ENCODE peak calls at places on chromosome 1, in seven cellular contexts. P is colonic mucosa, J is spleen, K is cardiac muscle cell, Z is uterus, E is tibial nerve, S is endothelial cell of umbilical vein. V is an unnamed sample. For H3K27me3, the result is how much of the 10 kb centered on the place peaks cover.

GRCh38 chr1:5815716-5816115 is 176.5 kb downstream of the NPHP4 start:
- DNase-seq in P (no peak), J (no peak), K (no peak), Z (no peak), E (no peak), S (no peak), V (no peak)

GRCh38 chr1:235327559-235328270 is at the start of gene ARID4B:
- DNase-seq in P (no peak), J (peak), K (no peak), Z (peak), E (no peak), S (no peak), V (no peak)

GRCh38 chr1:230913496-230913895 is 45.2 kb upstream of the C1orf198 start:
- DNase-seq in P (no peak), J (no peak), K (no peak), Z (no peak), E (no peak), S (no peak), V (no peak)

GRCh38 chr1:10866314-10867091 is 70.1 kb upstream of the CASZ1 start:
- DNase-seq in P (peak), J (no peak), K (no peak), Z (peak), E (no peak), S (no peak), V (no peak)

GRCh38 chr1:32470431-32470830 is 5.6 kb downstream of the ZBTB8B start:
- DNase-seq in P (no peak), J (no peak), K (no peak), Z (no peak), E (no peak), S (no peak), V (no peak)

GRCh38 chr1:240000634-240001033 is 91.0 kb upstream of the FMN2 start:
- DNase-seq in P (no peak), J (no peak), K (no peak), Z (no peak), E (no peak), S (no peak), V (no peak)

GRCh38 chr1:12542596-12543592 is 75.1 kb downstream of the DHRS3 start:
- DNase-seq in P (no peak), J (peak), K (no peak), Z (peak), E (no peak), S (no peak), V (no peak)

GRCh38 chr1:187433598-187433997 is 604.8 kb downstream of the PLA2G4A start:
- DNase-seq in P (no peak), J (no peak), K (no peak), Z (no peak), E (no peak), S (no peak), V (no peak)

GRCh38 chr1:13981142-13981541 is 281.2 kb downstream of the PRDM2 start:
- DNase-seq in P (no peak), J (no peak), K (no peak), Z (no peak), E (no peak), S (no peak), V (no peak)

GRCh38 chr1:64505944-64506658 is 36.2 kb downstream of the CACHD1 start:
- DNase-seq in P (peak), J (no peak), K (no peak), Z (peak), E (no peak), S (no peak), V (no peak)

GRCh38 chr1:193313354-193314140 is 127.1 kb upstream of the B3GALT2 start:
- DNase-seq in P (peak), J (no peak), K (no peak), Z (no peak), E (no peak), S (peak), V (no peak)

GRCh38 chr1:109760581-109761226 is 3.0 kb downstream of the EPS8L3 start:
- DNase-seq in P (peak), J (peak), K (no peak), Z (peak), E (no peak), S (no peak), V (no peak)

GRCh38 chr1:227766015-227766634 is 30.9 kb downstream of the SNAP47 start:
- DNase-seq in P (peak), J (peak), K (no peak), Z (no peak), E (no peak), S (no peak), V (no peak)

GRCh38 chr1:53521900-53522552 is 62.8 kb downstream of the DMRTB1 start:
- DNase-seq in P (no peak), J (no peak), K (no peak), Z (no peak), E (no peak), S (no peak), V (no peak)

GRCh38 chr1:30783244-30783915 is 25.8 kb upstream of the LAPTM5 start:
- DNase-seq in P (no peak), J (peak), K (no peak), Z (no peak), E (peak), S (no peak), V (peak)

GRCh38 chr1:186082235-186082937 is 292.7 kb downstream of the TPR start:
- DNase-seq in P (peak), J (peak), K (peak), Z (peak), E (peak), S (peak), V (peak)

GRCh38 chr1:46281021-46281420 is 22.4 kb downstream of the LRRC41 start:
- DNase-seq in P (no peak), J (no peak), K (no peak), Z (no peak), E (no peak), S (no peak), V (no peak)

GRCh38 chr1:89941110-89941770 is 53.7 kb upstream of the ZNF326 start:
- DNase-seq in P (no peak), J (no peak), K (no peak), Z (no peak), E (no peak), S (no peak), V (no peak)

GRCh38 chr1:185789846-185790735 is 55.9 kb downstream of the HMCN1 start:
- DNase-seq in P (no peak), J (no peak), K (no peak), Z (no peak), E (no peak), S (peak), V (no peak)

GRCh38 chr1:7230121-7230895 is 445.1 kb downstream of the CAMTA1 start:
- DNase-seq in P (no peak), J (peak), K (no peak), Z (no peak), E (no peak), S (no peak), V (no peak)

GRCh38 chr1:203422656-203423055 is 53.0 kb upstream of the PRELP start:
- DNase-seq in P (no peak), J (no peak), K (no peak), Z (no peak), E (no peak), S (no peak), V (no peak)

GRCh38 chr1:182430263-182431068 is 19.5 kb upstream of the RGSL1 start:
- DNase-seq in P (no peak), J (no peak), K (no peak), Z (no peak), E (no peak), S (no peak), V (no peak)

GRCh38 chr1:77829851-77830250 is 50.4 kb downstream of the MIGA1 start:
- DNase-seq in P (no peak), J (no peak), K (no peak), Z (no peak), E (no peak), S (peak), V (no peak)

GRCh38 chr1:66285618-66286270 is 248.2 kb upstream of the SGIP1 start:
- DNase-seq in P (no peak), J (no peak), K (no peak), Z (no peak), E (no peak), S (peak), V (no peak)

GRCh38 chr1:42177551-42177981 is 13.0 kb upstream of the GUCA2A start:
- DNase-seq in P (peak), J (no peak), K (no peak), Z (peak), E (no peak), S (peak), V (no peak)

GRCh38 chr1:203508463-203508862 is 14.5 kb downstream of the OPTC start:
- DNase-seq in P (no peak), J (no peak), K (peak), Z (no peak), E (no peak), S (no peak), V (peak)

GRCh38 chr1:119779869-119780356 is 11.2 kb upstream of the HMGCS2 start:
- DNase-seq in P (peak), J (no peak), K (no peak), Z (peak), E (peak), S (no peak), V (no peak)

GRCh38 chr1:63774617-63775417 is 1.0 kb downstream of the ROR1 start:
- DNase-seq in P (peak), J (peak), K (peak), Z (peak), E (peak), S (peak), V (peak)

GRCh38 chr1:119968068-119968492 is 71.8 kb upstream of the ADAM30 start:
- DNase-seq in P (peak), J (peak), K (peak), Z (no peak), E (peak), S (peak), V (peak)

GRCh38 chr1:22861764-22862440 is 110.8 kb downstream of the LACTBL1 start:
- DNase-seq in P (peak), J (no peak), K (peak), Z (peak), E (peak), S (peak), V (no peak)

GRCh38 chr1:27605796-27606707 is 2.1 kb upstream of the AHDC1 start:
- DNase-seq in P (peak), J (no peak), K (peak), Z (peak), E (peak), S (peak), V (no peak)

GRCh38 chr1:91569411-91570104 is 68.9 kb downstream of the CDC7 start:
- DNase-seq in P (peak), J (no peak), K (peak), Z (peak), E (peak), S (peak), V (peak)

GRCh38 chr1:212529211-212529731 is 79.3 kb upstream of the ATF3 start:
- DNase-seq in P (no peak), J (no peak), K (no peak), Z (no peak), E (no peak), S (no peak), V (no peak)

GRCh38 chr1:226498690-226499008 is 49.9 kb upstream of the STUM start:
- DNase-seq in P (no peak), J (no peak), K (no peak), Z (no peak), E (no peak), S (no peak), V (no peak)

GRCh38 chr1:86779308-86780191 is 75.2 kb downstream of the SH3GLB1 start:
- DNase-seq in P (peak), J (no peak), K (peak), Z (no peak), E (no peak), S (peak), V (no peak)

GRCh38 chr1:153375511-153375910 is at the start of gene S100A12:
- DNase-seq in P (no peak), J (peak), K (no peak), Z (no peak), E (no peak), S (no peak), V (no peak)
- H3K27me3 ChIP-seq in P (under half), J (under half), K (under half), Z (under half), E (under half), S (under half), V (under half)

GRCh38 chr1:21851430-21852250 is 39.6 kb downstream of the LDLRAD2 start:
- DNase-seq in P (no peak), J (no peak), K (no peak), Z (no peak), E (no peak), S (no peak), V (no peak)

GRCh38 chr1:21852282-21853129 is 40.4 kb downstream of the LDLRAD2 start:
- DNase-seq in P (peak), J (no peak), K (no peak), Z (no peak), E (no peak), S (no peak), V (no peak)

GRCh38 chr1:21848524-21849174 is 36.6 kb downstream of the LDLRAD2 start:
- DNase-seq in P (no peak), J (peak), K (no peak), Z (no peak), E (no peak), S (no peak), V (no peak)

GRCh38 chr1:21847223-21848205 is 35.4 kb downstream of the LDLRAD2 start:
- DNase-seq in P (no peak), J (no peak), K (no peak), Z (no peak), E (no peak), S (no peak), V (no peak)

GRCh38 chr1:21849909-21850576 is 38.0 kb downstream of the LDLRAD2 start:
- DNase-seq in P (no peak), J (peak), K (no peak), Z (no peak), E (no peak), S (no peak), V (no peak)
- H3K27ac ChIP-seq in P (no peak), J (no peak), K (no peak), Z (no peak), E (no peak), S (no peak), V (no peak)

GRCh38 chr1:162396201-162396906 is 14.8 kb downstream of the C1orf226 start:
- DNase-seq in P (no peak), J (no peak), K (no peak), Z (no peak), E (no peak), S (no peak), V (no peak)
- H3K27me3 ChIP-seq in P (under half), J (under half), K (under half), Z (under half), E (under half), S (under half), V (under half)

DNA sequence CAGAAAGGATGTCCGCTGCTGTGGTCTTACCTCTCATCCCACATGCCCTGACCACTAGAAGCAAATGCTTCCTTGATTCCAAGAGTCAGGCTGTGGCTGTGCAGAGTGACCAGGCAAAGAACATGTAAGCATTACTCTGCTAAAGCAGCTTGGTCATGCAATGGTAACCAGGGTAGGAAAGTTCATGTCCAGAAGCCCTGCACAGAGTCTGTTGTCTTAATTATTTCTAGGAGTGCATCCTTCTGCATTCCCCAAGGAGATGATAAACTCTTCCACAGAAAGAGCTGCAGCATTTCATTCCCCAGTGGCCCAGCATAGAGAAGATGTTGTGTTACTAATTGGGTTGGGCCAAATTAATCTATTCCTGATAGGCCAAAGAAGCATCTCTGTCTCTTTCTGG is 10.1 kb upstream of the UTP25 start:
- DNase-seq in P (no peak), J (no peak), K (no peak), Z (no peak), E (no peak), S (no peak), V (no peak)
- H3K27ac ChIP-seq in P (no peak), J (no peak), K (no peak), Z (no peak), E (no peak), S (no peak), V (no peak)

GRCh38 chr1:143652187-143652586 is 319.6 kb downstream of the FAM72C start:
- DNase-seq in P (no peak), J (no peak), K (no peak), Z (no peak), E (no peak), S (no peak), V (no peak)

GRCh38 chr1:143651350-143651992 is 320.3 kb downstream of the FAM72C start:
- DNase-seq in P (no peak), J (no peak), K (no peak), Z (no peak), E (no peak), S (no peak), V (no peak)

GRCh38 chr1:143653403-143653802 is 318.4 kb downstream of the FAM72C start:
- DNase-seq in P (no peak), J (no peak), K (no peak), Z (no peak), E (no peak), S (no peak), V (no peak)

DNA sequence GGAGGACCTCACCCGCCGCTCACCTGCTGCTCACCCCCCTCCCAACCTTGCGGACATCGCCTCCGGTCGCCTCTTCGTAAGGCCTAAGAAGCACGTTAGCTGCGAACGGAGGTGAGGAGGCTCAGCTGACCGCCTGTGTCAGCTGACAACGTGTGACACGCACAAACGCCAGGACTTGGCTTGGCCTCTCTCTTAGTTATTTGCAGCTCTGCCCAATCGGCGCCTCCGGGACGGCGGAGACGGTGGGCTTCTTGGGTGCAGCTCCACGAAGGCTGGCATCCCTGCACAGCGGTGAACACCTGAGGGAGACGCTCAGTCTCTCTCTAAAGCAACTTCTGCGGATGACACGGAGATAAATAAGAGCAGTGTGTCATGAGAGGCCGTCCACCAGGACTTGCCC is 319.0 kb downstream of the FAM72C start:
- DNase-seq in P (no peak), J (no peak), K (no peak), Z (no peak), E (no peak), S (no peak), V (no peak)
- H3K27me3 ChIP-seq in P (under half), J (under half), K (under half), Z (under half), E (under half), S (under half), V (under half)

DNA sequence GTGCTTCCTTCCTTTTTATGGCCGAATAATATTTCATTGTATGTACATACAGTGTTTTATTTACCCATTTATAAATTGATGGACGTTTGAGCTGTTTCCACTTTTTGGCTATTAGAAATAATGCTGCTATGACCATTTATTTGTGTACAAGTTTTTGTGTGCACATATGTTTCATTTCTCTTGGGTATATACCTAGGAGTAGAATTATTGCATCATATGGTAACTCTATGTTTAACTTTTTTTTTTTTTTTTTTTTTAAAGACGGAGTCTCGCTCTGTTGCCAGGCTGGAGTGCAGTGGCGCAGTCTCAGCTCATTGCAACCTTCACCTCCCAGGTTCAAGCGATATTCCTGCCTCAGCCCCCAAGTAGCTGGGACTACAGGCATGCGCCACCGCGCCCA is 19.0 kb downstream of the SDHC start:
- DNase-seq in P (no peak), J (no peak), K (no peak), Z (no peak), E (no peak), S (no peak), V (no peak)
- H3K27ac ChIP-seq in P (no peak), J (no peak), K (no peak), Z (no peak), E (no peak), S (no peak), V (no peak)